ENCODE peak calls at places on chromosomes 4 and X, in nine cellular contexts. J, P, G, M, Q, C, B, D and E are unnamed samples.
A peak's percentile ranks its signal among the peaks of the same experiment; 100 is the strongest.

GRCh38 chr4:109434793-109435080 is 1.1 kb downstream of the SEC24B start:
- DNase-seq in J (no peak), P (no peak), G (no peak), M (no peak), Q (no peak), C (no peak), B (no peak), D (peak; percentile 17), E (no peak)

GRCh38 chr4:7746351-7747061 is 193.2 kb downstream of the AFAP1 start:
- DNase-seq in J (no peak), P (no peak), G (no peak), M (no peak), Q (no peak), C (no peak), B (no peak), D (no peak), E (no peak)

GRCh38 chr4:189162888-189163287 is 777.8 kb upstream of the FRG1 start:
- DNase-seq in J (no peak), P (no peak), G (no peak), M (no peak), Q (no peak), C (no peak), B (no peak), D (no peak), E (no peak)

GRCh38 chr4:61162116-61162515 is 38.0 kb upstream of the ADGRL3 start:
- DNase-seq in J (no peak), P (no peak), G (no peak), M (no peak), Q (no peak), C (no peak), B (no peak), D (no peak), E (no peak)

GRCh38 chrX:40945366-40945713 is 139.9 kb upstream of the USP9X start:
- DNase-seq in J (peak; percentile 44), P (no peak), G (peak; percentile 35), M (no peak), Q (no peak), C (no peak), B (no peak), D (peak; percentile 89), E (no peak)

GRCh38 chr4:162939086-162939485 is 227.6 kb downstream of the NAF1 start:
- DNase-seq in J (no peak), P (no peak), G (no peak), M (no peak), Q (no peak), C (no peak), B (no peak), D (no peak), E (no peak)

GRCh38 chr4:41882622-41883347 is 52.4 kb upstream of the TMEM33 start:
- DNase-seq in J (peak; percentile 49), P (peak; percentile 59), G (no peak), M (peak; percentile 42), Q (peak; percentile 60), C (no peak), B (peak; percentile 69), D (peak; percentile 25), E (no peak)

GRCh38 chr4:8117278-8117682 is 41.3 kb downstream of the ABLIM2 start:
- DNase-seq in J (peak; percentile 66), P (peak; percentile 96), G (no peak), M (peak; percentile 41), Q (peak; percentile 85), C (no peak), B (no peak), D (peak; percentile 44), E (no peak)

GRCh38 chr4:139901516-139902327 is 236.1 kb downstream of the MGST2 start:
- DNase-seq in J (no peak), P (no peak), G (no peak), M (no peak), Q (no peak), C (no peak), B (no peak), D (peak; percentile 54), E (no peak)

GRCh38 chr4:122152699-122153328 is 683 bp downstream of the BLTP1 start:
- DNase-seq in J (peak; percentile 55), P (peak; percentile 60), G (no peak), M (peak; percentile 38), Q (peak; percentile 38), C (no peak), B (peak; percentile 67), D (peak; percentile 33), E (peak; percentile 86)

GRCh38 chr4:179867300-179867878 is 2375.8 kb upstream of the TENM3 start:
- DNase-seq in J (peak; percentile 75), P (no peak), G (no peak), M (no peak), Q (peak; percentile 89), C (no peak), B (peak; percentile 46), D (peak; percentile 9), E (no peak)

GRCh38 chr4:122845066-122845465 is 18.4 kb downstream of the FGF2 start:
- DNase-seq in J (no peak), P (no peak), G (no peak), M (no peak), Q (no peak), C (no peak), B (no peak), D (no peak), E (no peak)

GRCh38 chr4:89723096-89723495 is 113.9 kb downstream of the SNCA start:
- DNase-seq in J (no peak), P (no peak), G (no peak), M (no peak), Q (no peak), C (no peak), B (no peak), D (no peak), E (no peak)

GRCh38 chr4:185378264-185378663 is 17.5 kb downstream of the LRP2BP start:
- DNase-seq in J (no peak), P (no peak), G (no peak), M (no peak), Q (no peak), C (no peak), B (no peak), D (no peak), E (no peak)

GRCh38 chr4:110195561-110196205 is 2.7 kb downstream of the ELOVL6 start:
- DNase-seq in J (peak; percentile 46), P (no peak), G (no peak), M (no peak), Q (no peak), C (no peak), B (no peak), D (peak; percentile 24), E (no peak)

GRCh38 chrX:90026730-90027129 is 105.0 kb downstream of the TGIF2LX start:
- DNase-seq in J (no peak), P (no peak), G (no peak), M (no peak), Q (no peak), C (no peak), B (no peak), D (no peak), E (no peak)

GRCh38 chrX:150405576-150405975 is 42.5 kb downstream of the MAMLD1 start:
- DNase-seq in J (peak; percentile 3), P (no peak), G (no peak), M (no peak), Q (peak; percentile 29), C (no peak), B (no peak), D (no peak), E (no peak)
- TF ChIP-seq CTCF in J (no peak), P (no peak), G (no peak), M (no peak), Q (no peak), C (no peak), B (no peak), D (no peak), E (no peak)

DNA sequence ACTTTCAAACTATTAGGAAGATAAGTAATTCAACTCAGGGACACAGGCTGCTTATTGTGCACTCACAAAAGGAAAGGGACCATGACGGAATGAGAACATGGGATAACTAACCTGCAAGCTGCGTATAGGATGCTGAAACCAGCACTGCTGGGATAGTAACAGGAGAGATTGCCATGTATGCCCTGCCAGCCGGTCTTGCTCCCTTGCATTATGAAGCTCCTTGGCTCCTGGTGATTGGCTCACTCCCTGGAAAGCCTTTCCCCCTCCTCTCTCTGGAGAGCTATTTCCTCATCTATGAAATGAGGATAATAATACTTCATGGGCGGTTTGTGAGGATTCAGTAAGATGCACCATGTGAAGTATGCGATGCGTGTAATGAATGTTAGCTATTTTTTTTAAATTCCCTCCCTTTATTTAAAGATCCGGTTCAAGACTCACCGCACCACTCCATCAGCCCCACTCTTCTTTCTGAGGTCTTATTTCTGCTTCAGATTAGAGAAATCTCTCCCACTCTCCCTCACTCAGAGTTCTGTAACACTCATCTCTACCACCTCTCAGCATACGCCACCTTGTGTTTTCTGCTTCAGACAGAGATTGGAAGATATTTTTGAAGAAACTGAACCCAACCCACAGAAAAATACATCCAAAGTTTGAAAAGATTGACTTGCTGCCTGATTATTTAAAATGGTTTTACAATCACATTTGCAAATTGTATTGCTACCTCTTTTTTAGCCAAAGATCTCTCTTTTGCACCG is 18.4 kb downstream of the MSMO1 start:
- DNase-seq in J (peak; percentile 14), P (no peak), G (no peak), M (no peak), Q (no peak), C (no peak), B (no peak), D (peak; percentile 37), E (no peak)
- TF ChIP-seq CTCF in J (peak; percentile 12), P (no peak), G (peak; percentile 21), M (no peak), Q (no peak), C (peak; percentile 9), B (no peak), D (peak; percentile 44), E (peak; percentile 45)

DNA sequence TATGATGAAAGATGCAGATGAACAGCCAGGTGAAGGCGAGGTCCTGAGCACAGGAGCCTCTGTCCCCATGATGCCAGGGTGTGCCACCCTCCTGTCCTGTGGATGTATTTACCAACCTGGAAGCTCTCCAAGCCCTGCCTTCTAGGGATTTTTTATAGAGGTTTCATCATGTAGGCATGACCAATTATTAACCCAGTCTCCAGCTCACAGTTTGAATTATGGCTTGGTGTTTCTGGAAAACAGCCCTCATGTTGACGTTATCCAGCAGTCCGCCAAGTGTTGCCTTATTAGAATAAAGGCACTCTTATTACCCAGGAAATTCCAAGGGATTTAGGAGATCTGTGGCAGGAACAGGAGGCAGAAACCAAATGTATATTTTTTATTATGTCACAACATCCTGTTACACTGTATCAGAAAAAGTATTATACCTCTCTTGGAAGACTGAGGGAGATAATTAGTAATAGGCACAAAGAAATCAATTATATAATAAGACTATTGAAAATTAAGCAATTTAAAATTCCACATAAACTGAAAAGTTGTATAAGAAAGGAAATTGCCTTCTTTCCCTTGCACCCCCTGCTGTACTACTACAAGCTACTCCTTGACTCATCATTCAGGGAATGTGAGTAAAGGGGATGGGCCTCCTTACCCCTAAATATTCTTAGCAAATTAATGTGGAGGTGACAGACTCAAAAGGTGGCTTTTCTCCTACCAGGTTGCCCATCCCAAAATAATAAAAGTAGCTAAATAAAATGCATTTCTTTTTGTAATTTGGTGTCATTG is 129.6 kb downstream of the ZNF330 start:
- DNase-seq in J (no peak), P (no peak), G (peak; percentile 87), M (peak; percentile 45), Q (no peak), C (peak; percentile 87), B (no peak), D (peak; percentile 80), E (no peak)
- TF ChIP-seq CTCF in J (no peak), P (no peak), G (no peak), M (no peak), Q (no peak), C (no peak), B (no peak), D (no peak), E (no peak)

DNA sequence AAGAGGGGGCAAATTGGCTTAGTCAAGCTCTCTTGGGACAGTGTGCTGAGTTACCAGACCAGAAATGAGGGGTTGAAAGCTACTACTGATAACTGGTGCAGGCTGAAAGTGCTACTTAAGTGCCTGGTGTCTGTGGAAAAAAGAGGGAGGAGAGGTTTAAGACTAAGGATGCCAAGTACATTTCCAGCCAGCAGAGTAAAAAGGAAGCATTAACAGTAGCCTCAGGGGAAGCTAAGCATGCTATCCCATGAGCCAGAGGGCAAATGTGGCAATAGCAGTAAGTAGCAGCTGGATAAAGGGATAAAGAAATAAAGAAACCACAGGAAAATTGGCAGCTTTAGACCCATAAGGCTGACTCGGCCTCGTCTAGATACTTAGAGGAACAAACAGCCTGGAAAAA is 196.3 kb upstream of the MAB21L2 start:
- DNase-seq in J (no peak), P (no peak), G (peak; percentile 97), M (no peak), Q (no peak), C (peak; percentile 82), B (no peak), D (peak; percentile 96), E (no peak)
- TF ChIP-seq CTCF in J (no peak), P (no peak), G (no peak), M (no peak), Q (no peak), C (no peak), B (no peak), D (no peak), E (no peak)